ENCODE peak calls at places on chromosomes 6 and 20, in five cellular contexts. One of them, this sample, is unnamed.

GRCh38 chr6:107784669-107785068 is 39.4 kb downstream of the SCML4 start:
- DNase-seq in cardiac fibroblast: peak
- DNase-seq in tibial nerve: no peak
- DNase-seq in activated CD4-positive, alpha-beta T cell treated with anti-CD3 and anti-CD28 coated beads, Interleukin-2, amount 50 U/mL, for 48 hours: no peak
- DNase-seq in GM23248: peak
- DNase-seq in this sample: peak

GRCh38 chr6:37600287-37600916 is 97.3 kb downstream of the MDGA1 start:
- DNase-seq in cardiac fibroblast: no peak
- DNase-seq in tibial nerve: no peak
- DNase-seq in activated CD4-positive, alpha-beta T cell treated with anti-CD3 and anti-CD28 coated beads, Interleukin-2, amount 50 U/mL, for 48 hours: no peak
- DNase-seq in GM23248: no peak
- DNase-seq in this sample: no peak

GRCh38 chr20:63043348-63044203 is 36.8 kb upstream of the BHLHE23 start:
- DNase-seq in cardiac fibroblast: no peak
- DNase-seq in tibial nerve: no peak
- DNase-seq in activated CD4-positive, alpha-beta T cell treated with anti-CD3 and anti-CD28 coated beads, Interleukin-2, amount 50 U/mL, for 48 hours: no peak
- DNase-seq in GM23248: no peak
- DNase-seq in this sample: no peak

GRCh38 chr6:31125586-31126363 is 5.5 kb upstream of the CDSN start:
- DNase-seq in cardiac fibroblast: peak
- DNase-seq in tibial nerve: no peak
- DNase-seq in activated CD4-positive, alpha-beta T cell treated with anti-CD3 and anti-CD28 coated beads, Interleukin-2, amount 50 U/mL, for 48 hours: no peak
- DNase-seq in GM23248: peak
- DNase-seq in this sample: peak

GRCh38 chr6:31575335-31575901 is at the start of gene TNF:
- DNase-seq in cardiac fibroblast: peak
- DNase-seq in tibial nerve: no peak
- DNase-seq in activated CD4-positive, alpha-beta T cell treated with anti-CD3 and anti-CD28 coated beads, Interleukin-2, amount 50 U/mL, for 48 hours: peak
- DNase-seq in GM23248: no peak
- DNase-seq in this sample: no peak

GRCh38 chr6:169933839-169934698 is 182.6 kb downstream of the ERMARD start:
- DNase-seq in cardiac fibroblast: no peak
- DNase-seq in tibial nerve: no peak
- DNase-seq in activated CD4-positive, alpha-beta T cell treated with anti-CD3 and anti-CD28 coated beads, Interleukin-2, amount 50 U/mL, for 48 hours: no peak
- DNase-seq in GM23248: peak
- DNase-seq in this sample: peak

GRCh38 chr20:16551601-16552419 is 21.4 kb downstream of the KIF16B start:
- DNase-seq in cardiac fibroblast: no peak
- DNase-seq in tibial nerve: no peak
- DNase-seq in activated CD4-positive, alpha-beta T cell treated with anti-CD3 and anti-CD28 coated beads, Interleukin-2, amount 50 U/mL, for 48 hours: no peak
- DNase-seq in GM23248: no peak
- DNase-seq in this sample: no peak

GRCh38 chr6:124964084-124964763 is 2.0 kb downstream of the RNF217 start:
- DNase-seq in cardiac fibroblast: peak
- DNase-seq in tibial nerve: no peak
- DNase-seq in activated CD4-positive, alpha-beta T cell treated with anti-CD3 and anti-CD28 coated beads, Interleukin-2, amount 50 U/mL, for 48 hours: no peak
- DNase-seq in GM23248: peak
- DNase-seq in this sample: peak

GRCh38 chr20:63969851-63970713 is at the start of gene ZNF512B:
- DNase-seq in cardiac fibroblast: peak
- DNase-seq in tibial nerve: no peak
- DNase-seq in activated CD4-positive, alpha-beta T cell treated with anti-CD3 and anti-CD28 coated beads, Interleukin-2, amount 50 U/mL, for 48 hours: peak
- DNase-seq in GM23248: peak
- DNase-seq in this sample: peak

GRCh38 chr6:158677906-158678305 is 28.1 kb downstream of the SYTL3 start:
- DNase-seq in cardiac fibroblast: no peak
- DNase-seq in tibial nerve: no peak
- DNase-seq in activated CD4-positive, alpha-beta T cell treated with anti-CD3 and anti-CD28 coated beads, Interleukin-2, amount 50 U/mL, for 48 hours: no peak
- DNase-seq in GM23248: no peak
- DNase-seq in this sample: no peak

GRCh38 chr6:148969679-148970078 is 222.8 kb downstream of the UST start:
- DNase-seq in cardiac fibroblast: peak
- DNase-seq in tibial nerve: no peak
- DNase-seq in activated CD4-positive, alpha-beta T cell treated with anti-CD3 and anti-CD28 coated beads, Interleukin-2, amount 50 U/mL, for 48 hours: no peak
- DNase-seq in GM23248: peak
- DNase-seq in this sample: peak

GRCh38 chr20:62454936-62455673 is 20.7 kb downstream of the GATA5 start:
- DNase-seq in cardiac fibroblast: no peak
- DNase-seq in tibial nerve: no peak
- DNase-seq in activated CD4-positive, alpha-beta T cell treated with anti-CD3 and anti-CD28 coated beads, Interleukin-2, amount 50 U/mL, for 48 hours: no peak
- DNase-seq in GM23248: no peak
- DNase-seq in this sample: no peak

GRCh38 chr20:46575394-46575793 is 24.9 kb upstream of the OCSTAMP start:
- DNase-seq in cardiac fibroblast: no peak
- DNase-seq in tibial nerve: no peak
- DNase-seq in activated CD4-positive, alpha-beta T cell treated with anti-CD3 and anti-CD28 coated beads, Interleukin-2, amount 50 U/mL, for 48 hours: no peak
- DNase-seq in GM23248: no peak
- DNase-seq in this sample: no peak

GRCh38 chr6:38552136-38552535 is 87.6 kb downstream of the BTBD9 start:
- DNase-seq in cardiac fibroblast: no peak
- DNase-seq in tibial nerve: no peak
- DNase-seq in activated CD4-positive, alpha-beta T cell treated with anti-CD3 and anti-CD28 coated beads, Interleukin-2, amount 50 U/mL, for 48 hours: no peak
- DNase-seq in GM23248: no peak
- DNase-seq in this sample: no peak

GRCh38 chr20:62363920-62364851 is 2.9 kb downstream of the LAMA5 start:
- DNase-seq in cardiac fibroblast: peak
- DNase-seq in tibial nerve: no peak
- DNase-seq in activated CD4-positive, alpha-beta T cell treated with anti-CD3 and anti-CD28 coated beads, Interleukin-2, amount 50 U/mL, for 48 hours: no peak
- DNase-seq in GM23248: no peak
- DNase-seq in this sample: no peak

GRCh38 chr6:156017838-156018237 is 562.2 kb upstream of the NOX3 start:
- DNase-seq in cardiac fibroblast: peak
- DNase-seq in tibial nerve: no peak
- DNase-seq in activated CD4-positive, alpha-beta T cell treated with anti-CD3 and anti-CD28 coated beads, Interleukin-2, amount 50 U/mL, for 48 hours: no peak
- DNase-seq in GM23248: peak
- DNase-seq in this sample: no peak

GRCh38 chr6:131628726-131629125 is 684 bp upstream of the MED23 start:
- DNase-seq in cardiac fibroblast: no peak
- DNase-seq in tibial nerve: no peak
- DNase-seq in activated CD4-positive, alpha-beta T cell treated with anti-CD3 and anti-CD28 coated beads, Interleukin-2, amount 50 U/mL, for 48 hours: no peak
- DNase-seq in GM23248: peak
- DNase-seq in this sample: no peak

GRCh38 chr20:43316271-43316670 is 126.6 kb upstream of the PTPRT start:
- DNase-seq in cardiac fibroblast: no peak
- DNase-seq in tibial nerve: no peak
- DNase-seq in activated CD4-positive, alpha-beta T cell treated with anti-CD3 and anti-CD28 coated beads, Interleukin-2, amount 50 U/mL, for 48 hours: no peak
- DNase-seq in GM23248: no peak
- DNase-seq in this sample: no peak

GRCh38 chr20:24490598-24490997 is 21.2 kb downstream of the SYNDIG1 start:
- DNase-seq in cardiac fibroblast: no peak
- DNase-seq in tibial nerve: no peak
- DNase-seq in activated CD4-positive, alpha-beta T cell treated with anti-CD3 and anti-CD28 coated beads, Interleukin-2, amount 50 U/mL, for 48 hours: no peak
- DNase-seq in GM23248: no peak
- DNase-seq in this sample: no peak

GRCh38 chr6:84967389-84967788 is 203.0 kb upstream of the TBX18 start:
- DNase-seq in cardiac fibroblast: peak
- DNase-seq in tibial nerve: no peak
- DNase-seq in activated CD4-positive, alpha-beta T cell treated with anti-CD3 and anti-CD28 coated beads, Interleukin-2, amount 50 U/mL, for 48 hours: no peak
- DNase-seq in GM23248: peak
- DNase-seq in this sample: no peak

GRCh38 chr20:2899243-2899642 is 26.0 kb downstream of the PTPRA start:
- DNase-seq in cardiac fibroblast: no peak
- DNase-seq in tibial nerve: no peak
- DNase-seq in activated CD4-positive, alpha-beta T cell treated with anti-CD3 and anti-CD28 coated beads, Interleukin-2, amount 50 U/mL, for 48 hours: peak
- DNase-seq in GM23248: no peak
- DNase-seq in this sample: no peak

GRCh38 chr6:25874822-25875562 is 949 bp upstream of the SLC17A3 start:
- DNase-seq in cardiac fibroblast: no peak
- DNase-seq in tibial nerve: no peak
- DNase-seq in activated CD4-positive, alpha-beta T cell treated with anti-CD3 and anti-CD28 coated beads, Interleukin-2, amount 50 U/mL, for 48 hours: no peak
- DNase-seq in GM23248: no peak
- DNase-seq in this sample: no peak

GRCh38 chr6:169725270-169726048 is 1.2 kb upstream of the PHF10 start:
- DNase-seq in cardiac fibroblast: peak
- DNase-seq in tibial nerve: no peak
- DNase-seq in activated CD4-positive, alpha-beta T cell treated with anti-CD3 and anti-CD28 coated beads, Interleukin-2, amount 50 U/mL, for 48 hours: peak
- DNase-seq in GM23248: peak
- DNase-seq in this sample: peak

GRCh38 chr6:37056439-37057127 is 51.1 kb downstream of the FGD2 start:
- DNase-seq in cardiac fibroblast: peak
- DNase-seq in tibial nerve: no peak
- DNase-seq in activated CD4-positive, alpha-beta T cell treated with anti-CD3 and anti-CD28 coated beads, Interleukin-2, amount 50 U/mL, for 48 hours: no peak
- DNase-seq in GM23248: peak
- DNase-seq in this sample: peak

GRCh38 chr20:25546048-25546447 is 39.3 kb downstream of the NINL start:
- DNase-seq in cardiac fibroblast: no peak
- DNase-seq in tibial nerve: no peak
- DNase-seq in activated CD4-positive, alpha-beta T cell treated with anti-CD3 and anti-CD28 coated beads, Interleukin-2, amount 50 U/mL, for 48 hours: no peak
- DNase-seq in GM23248: no peak
- DNase-seq in this sample: no peak

GRCh38 chr6:151043944-151044343 is 178.4 kb downstream of the MTHFD1L start:
- DNase-seq in cardiac fibroblast: no peak
- DNase-seq in tibial nerve: no peak
- DNase-seq in activated CD4-positive, alpha-beta T cell treated with anti-CD3 and anti-CD28 coated beads, Interleukin-2, amount 50 U/mL, for 48 hours: no peak
- DNase-seq in GM23248: no peak
- DNase-seq in this sample: no peak

GRCh38 chr6:158765509-158766068 is 53.6 kb downstream of the EZR start:
- DNase-seq in cardiac fibroblast: no peak
- DNase-seq in tibial nerve: no peak
- DNase-seq in activated CD4-positive, alpha-beta T cell treated with anti-CD3 and anti-CD28 coated beads, Interleukin-2, amount 50 U/mL, for 48 hours: no peak
- DNase-seq in GM23248: no peak
- DNase-seq in this sample: no peak

GRCh38 chr6:136547336-136547735 is 2.9 kb downstream of the MAP7 start:
- DNase-seq in cardiac fibroblast: peak
- DNase-seq in tibial nerve: no peak
- DNase-seq in activated CD4-positive, alpha-beta T cell treated with anti-CD3 and anti-CD28 coated beads, Interleukin-2, amount 50 U/mL, for 48 hours: no peak
- DNase-seq in GM23248: peak
- DNase-seq in this sample: no peak

GRCh38 chr6:161618816-161619454 is 345.1 kb upstream of the AGPAT4 start:
- DNase-seq in cardiac fibroblast: peak
- DNase-seq in tibial nerve: no peak
- DNase-seq in activated CD4-positive, alpha-beta T cell treated with anti-CD3 and anti-CD28 coated beads, Interleukin-2, amount 50 U/mL, for 48 hours: no peak
- DNase-seq in GM23248: peak
- DNase-seq in this sample: peak

GRCh38 chr6:34984416-34984815 is 95.4 kb downstream of the ANKS1A start:
- DNase-seq in cardiac fibroblast: no peak
- DNase-seq in tibial nerve: no peak
- DNase-seq in activated CD4-positive, alpha-beta T cell treated with anti-CD3 and anti-CD28 coated beads, Interleukin-2, amount 50 U/mL, for 48 hours: no peak
- DNase-seq in GM23248: no peak
- DNase-seq in this sample: no peak

GRCh38 chr6:83927470-83927869 is 68.0 kb downstream of the CYB5R4 start:
- DNase-seq in cardiac fibroblast: no peak
- DNase-seq in tibial nerve: no peak
- DNase-seq in activated CD4-positive, alpha-beta T cell treated with anti-CD3 and anti-CD28 coated beads, Interleukin-2, amount 50 U/mL, for 48 hours: no peak
- DNase-seq in GM23248: no peak
- DNase-seq in this sample: no peak

GRCh38 chr20:50338479-50339195 is 148.0 kb downstream of the CEBPB start:
- DNase-seq in cardiac fibroblast: no peak
- DNase-seq in tibial nerve: no peak
- DNase-seq in activated CD4-positive, alpha-beta T cell treated with anti-CD3 and anti-CD28 coated beads, Interleukin-2, amount 50 U/mL, for 48 hours: peak
- DNase-seq in GM23248: peak
- DNase-seq in this sample: peak

GRCh38 chr6:158786645-158787304 is 32.4 kb downstream of the EZR start:
- DNase-seq in cardiac fibroblast: no peak
- DNase-seq in tibial nerve: no peak
- DNase-seq in activated CD4-positive, alpha-beta T cell treated with anti-CD3 and anti-CD28 coated beads, Interleukin-2, amount 50 U/mL, for 48 hours: no peak
- DNase-seq in GM23248: no peak
- DNase-seq in this sample: no peak

GRCh38 chr6:24720131-24720603 is 1.2 kb upstream of the C6orf62 start:
- DNase-seq in cardiac fibroblast: peak
- DNase-seq in tibial nerve: no peak
- DNase-seq in activated CD4-positive, alpha-beta T cell treated with anti-CD3 and anti-CD28 coated beads, Interleukin-2, amount 50 U/mL, for 48 hours: peak
- DNase-seq in GM23248: peak
- DNase-seq in this sample: peak

GRCh38 chr20:61424628-61425420 is 172.8 kb downstream of the CDH4 start:
- DNase-seq in cardiac fibroblast: no peak
- DNase-seq in tibial nerve: no peak
- DNase-seq in activated CD4-positive, alpha-beta T cell treated with anti-CD3 and anti-CD28 coated beads, Interleukin-2, amount 50 U/mL, for 48 hours: no peak
- DNase-seq in GM23248: no peak
- DNase-seq in this sample: no peak